ENCODE peak calls at places on chromosome 1, in eight cellular contexts. F is lung microvascular endothelial cell; V is stimulated activated CD4-positive, alpha-beta T cell treated with anti-CD3 and anti-CD28 coated beads, Interleukin-2, amount 100 ng/mL, for 48 hours; J is EL; T is neural crest cell; N is CD8-positive, alpha-beta T cell; L is suprapubic skin; Z is immature natural killer cell. R is an unnamed sample.

GRCh38 chr1:158371188-158371953 is 17.7 kb downstream of the CD1E start:
- DNase-seq in F (no peak), V (peak), J (no peak), T (no peak), N (no peak), L (no peak), Z (no peak), R (no peak)

GRCh38 chr1:230211436-230212145 is 144.6 kb downstream of the GALNT2 start:
- DNase-seq in F (no peak), V (no peak), J (no peak), T (no peak), N (no peak), L (no peak), Z (no peak), R (no peak)

GRCh38 chr1:28503117-28503516 is 2.7 kb upstream of the RCC1 start:
- DNase-seq in F (no peak), V (no peak), J (no peak), T (no peak), N (no peak), L (no peak), Z (no peak), R (no peak)

GRCh38 chr1:25813734-25814471 is 5.9 kb upstream of the MTFR1L start:
- DNase-seq in F (no peak), V (no peak), J (no peak), T (no peak), N (no peak), L (peak), Z (no peak), R (no peak)

GRCh38 chr1:52288286-52288685 is 77.7 kb downstream of the CC2D1B start:
- DNase-seq in F (no peak), V (no peak), J (peak), T (no peak), N (no peak), L (no peak), Z (no peak), R (no peak)

GRCh38 chr1:78765489-78765888 is 115.9 kb downstream of the IFI44 start:
- DNase-seq in F (no peak), V (no peak), J (no peak), T (no peak), N (no peak), L (no peak), Z (no peak), R (no peak)

GRCh38 chr1:171140466-171140865 is 44.6 kb upstream of the FMO2 start:
- DNase-seq in F (no peak), V (no peak), J (no peak), T (no peak), N (no peak), L (no peak), Z (no peak), R (no peak)

GRCh38 chr1:182143825-182144661 is 82.5 kb upstream of the ZNF648 start:
- DNase-seq in F (peak), V (no peak), J (peak), T (peak), N (no peak), L (peak), Z (no peak), R (no peak)

GRCh38 chr1:3067671-3068399 is 1.2 kb upstream of the PRDM16 start:
- DNase-seq in F (no peak), V (no peak), J (no peak), T (no peak), N (no peak), L (no peak), Z (no peak), R (no peak)

GRCh38 chr1:2129256-2129943 is 65.2 kb downstream of the FAAP20 start:
- DNase-seq in F (no peak), V (no peak), J (no peak), T (no peak), N (no peak), L (no peak), Z (no peak), R (no peak)

GRCh38 chr1:201266774-201267173 is 16.5 kb upstream of the PKP1 start:
- DNase-seq in F (peak), V (no peak), J (peak), T (no peak), N (no peak), L (peak), Z (no peak), R (no peak)

GRCh38 chr1:91529856-91530255 is 29.2 kb downstream of the CDC7 start:
- DNase-seq in F (peak), V (no peak), J (peak), T (no peak), N (no peak), L (no peak), Z (no peak), R (no peak)

GRCh38 chr1:237279629-237280028 is 237.6 kb downstream of the RYR2 start:
- DNase-seq in F (no peak), V (no peak), J (no peak), T (no peak), N (no peak), L (no peak), Z (no peak), R (no peak)

GRCh38 chr1:51520700-51521248 is 1.7 kb upstream of the EPS15 start:
- DNase-seq in F (peak), V (no peak), J (no peak), T (no peak), N (no peak), L (no peak), Z (peak), R (no peak)

GRCh38 chr1:185670187-185670627 is 64.0 kb upstream of the HMCN1 start:
- DNase-seq in F (peak), V (no peak), J (peak), T (peak), N (peak), L (no peak), Z (peak), R (peak)

GRCh38 chr1:111032295-111032897 is 68.7 kb upstream of the LRIF1 start:
- DNase-seq in F (peak), V (peak), J (peak), T (peak), N (no peak), L (no peak), Z (peak), R (peak)

GRCh38 chr1:29827801-29828525 is 591.6 kb downstream of the PTPRU start:
- DNase-seq in F (no peak), V (no peak), J (no peak), T (no peak), N (no peak), L (no peak), Z (no peak), R (no peak)

R was measured in NCI-H1105.